ENCODE peak calls at places on chromosomes 16 and 17, in nine cellular contexts. T is cardiac muscle cell; N is CD8-positive, alpha-beta T cell; L is Peyer's patch; R is mesothelial cell of epicardium; V is astrocyte of the spinal cord; H is A549; B is endodermal cell; P is GM13977. U is an unnamed sample.

GRCh38 chr17:60545465-60546191 is 19.6 kb upstream of the APPBP2 start:
- DNase-seq in P (no peak), H (no peak), N (no peak), R (no peak), T (no peak), V (no peak), L (no peak), B (no peak), U (no peak)

GRCh38 chr17:7914771-7915610 is 1.1 kb downstream of the RNF227 start:
- DNase-seq in R (no peak), N (no peak), T (peak; percentile 6), L (no peak), P (no peak), H (no peak), V (peak; percentile 37), B (no peak), U (no peak)

GRCh38 chr17:7589204-7589868 is 558 bp downstream of the SOX15 start:
- DNase-seq in H (peak; percentile 72), T (peak; percentile 85), B (peak; percentile 97), V (peak; percentile 84), L (peak; percentile 69), N (peak; percentile 80), R (peak; percentile 83), P (peak; percentile 90), U (peak; percentile 58)

GRCh38 chr17:13584701-13585080 is 17.0 kb downstream of the HS3ST3A1 start:
- DNase-seq in L (no peak), V (no peak), R (no peak), P (no peak), H (no peak), B (no peak), T (no peak), N (no peak), U (no peak)

GRCh38 chr16:57814896-57815295 is 12.6 kb upstream of the KIFC3 start:
- DNase-seq in V (no peak), H (no peak), R (no peak), T (no peak), L (no peak), P (no peak), B (no peak), N (no peak), U (no peak)

GRCh38 chr16:67246081-67246944 is 968 bp downstream of the FHOD1 start:
- DNase-seq in P (peak; percentile 82), N (peak; percentile 62), B (peak; percentile 98), R (peak; percentile 81), T (peak; percentile 89), L (peak; percentile 84), H (peak; percentile 79), V (peak; percentile 90), U (peak; percentile 85)

GRCh38 chr17:9931144-9931543 is 26.1 kb upstream of the RCVRN start:
- DNase-seq in P (no peak), H (no peak), B (no peak), V (no peak), N (no peak), T (no peak), L (no peak), R (no peak), U (no peak)

GRCh38 chr17:61502292-61502691 is 50.1 kb downstream of the TBX4 start:
- DNase-seq in V (no peak), N (no peak), T (no peak), R (no peak), H (no peak), B (no peak), P (no peak), L (no peak), U (no peak)

GRCh38 chr17:80599546-80600305 is 55.1 kb downstream of the RPTOR start:
- DNase-seq in H (peak; percentile 69), V (no peak), P (no peak), N (no peak), L (no peak), T (no peak), B (peak; percentile 45), R (peak; percentile 30), U (no peak)

GRCh38 chr17:41919840-41920579 is 1.3 kb upstream of the ACLY start:
- DNase-seq in B (peak; percentile 81), T (no peak), L (no peak), H (peak; percentile 49), R (no peak), P (no peak), N (no peak), V (no peak), U (no peak)

GRCh38 chr16:11234884-11235702 is 20.9 kb downstream of the SOCS1 start:
- DNase-seq in R (no peak), H (no peak), V (no peak), N (no peak), P (no peak), L (no peak), B (no peak), T (no peak), U (no peak)

GRCh38 chr17:42891539-42892152 is 9.0 kb upstream of the G6PC1 start:
- DNase-seq in R (no peak), N (no peak), V (no peak), L (no peak), P (no peak), H (no peak), B (peak; percentile 89), T (peak; percentile 72), U (no peak)

GRCh38 chr16:72149676-72150464 is 22.1 kb downstream of the PMFBP1 start:
- DNase-seq in R (no peak), H (no peak), T (no peak), P (no peak), L (no peak), V (no peak), N (no peak), B (peak; percentile 86), U (no peak)
- TF ChIP-seq CTCF in R (no peak), H (no peak), T (no peak), P (no peak), L (no peak), V (no peak), N (no peak), B (peak; percentile 81), U (peak; percentile 34)

GRCh38 chr17:28912281-28912937 is 9.5 kb upstream of the DHRS13 start:
- DNase-seq in B (peak; percentile 74), P (no peak), L (no peak), T (no peak), H (peak; percentile 40), N (no peak), R (no peak), V (no peak), U (no peak)
- TF ChIP-seq CTCF in B (peak; percentile 65), P (peak; percentile 38), L (peak; percentile 49), T (peak; percentile 32), H (peak; percentile 38), N (no peak), R (no peak), V (peak; percentile 38), U (no peak)

GRCh38 chr16:71893888-71894228 is 1.5 kb upstream of the IST1 start:
- DNase-seq in R (no peak), V (no peak), L (no peak), T (no peak), P (no peak), N (no peak), H (no peak), B (no peak), U (no peak)

GRCh38 chr16:71894921-71895678 is at the start of gene IST1:
- DNase-seq in V (peak; percentile 99), B (peak; percentile 98), P (peak; percentile 97), N (peak; percentile 98), L (peak; percentile 98), R (peak; percentile 96), T (peak; percentile 99), H (peak; percentile 99), U (peak; percentile 98)

GRCh38 chr16:71895679-71896385 is 501 bp downstream of the IST1 start:
- DNase-seq in V (peak; percentile 44), H (peak; percentile 63), R (no peak), P (peak; percentile 50), N (no peak), T (peak; percentile 39), B (no peak), L (peak; percentile 27), U (peak; percentile 27)

GRCh38 chr16:71896688-71897368 is 1.5 kb downstream of the IST1 start:
- DNase-seq in B (no peak), R (no peak), H (no peak), N (no peak), T (peak; percentile 2), V (no peak), P (no peak), L (no peak), U (no peak)

DNA sequence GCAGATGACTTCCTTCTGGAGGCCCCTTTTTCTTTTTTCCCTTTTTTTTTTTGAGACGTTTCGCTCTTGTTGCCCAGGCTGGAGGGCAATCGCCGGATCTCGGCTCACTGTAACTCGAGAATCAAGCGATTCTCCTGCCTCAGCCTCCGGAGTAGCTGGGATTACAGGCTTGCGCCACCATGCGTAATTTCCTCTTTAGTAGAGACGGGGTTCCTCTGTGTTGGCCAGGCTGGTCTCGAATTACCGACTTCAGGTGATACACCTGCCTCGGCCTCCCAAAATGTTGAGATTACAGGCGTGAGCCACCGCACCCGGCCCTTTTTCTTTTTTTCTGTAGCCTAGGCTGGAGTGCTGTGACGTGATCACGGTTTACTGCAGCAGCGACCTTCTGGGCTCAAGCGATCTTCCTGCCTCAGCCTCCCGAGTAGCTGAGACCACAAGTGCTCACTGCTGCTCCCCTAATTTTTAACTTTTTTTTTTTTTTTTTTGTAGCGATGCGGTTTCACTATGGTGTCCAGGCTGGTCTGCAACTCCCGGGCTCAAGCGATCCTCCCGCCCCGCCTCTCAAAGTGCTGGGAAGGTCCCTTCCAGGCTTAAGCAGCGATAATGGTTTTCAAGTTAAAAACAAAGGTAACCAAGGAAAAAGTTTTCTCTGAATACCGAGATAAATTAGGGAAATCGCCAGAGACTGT is 956 bp upstream of the IST1 start:
- DNase-seq in N (peak; percentile 66), L (peak; percentile 59), V (peak; percentile 70), B (peak; percentile 86), R (peak; percentile 53), P (no peak), H (peak; percentile 70), T (peak; percentile 50), U (no peak)
- TF ChIP-seq CTCF in N (no peak), L (no peak), V (peak; percentile 23), B (peak; percentile 17), R (no peak), P (peak; percentile 39), H (peak; percentile 13), T (no peak), U (peak; percentile 6)

GRCh38 chr17:59533694-59534093 is 31.7 kb upstream of the DHX40 start:
- DNase-seq in T (no peak), V (no peak), B (no peak), H (no peak), P (no peak), L (no peak), R (no peak), N (no peak), U (no peak)

GRCh38 chr17:59538195-59538909 is 27.1 kb upstream of the DHX40 start:
- DNase-seq in T (no peak), P (no peak), R (no peak), V (no peak), H (no peak), B (no peak), L (no peak), N (no peak), U (no peak)

GRCh38 chr17:59530561-59530960 is 34.8 kb upstream of the DHX40 start:
- DNase-seq in P (no peak), T (no peak), B (no peak), R (no peak), H (no peak), L (no peak), N (no peak), V (no peak), U (no peak)

DNA sequence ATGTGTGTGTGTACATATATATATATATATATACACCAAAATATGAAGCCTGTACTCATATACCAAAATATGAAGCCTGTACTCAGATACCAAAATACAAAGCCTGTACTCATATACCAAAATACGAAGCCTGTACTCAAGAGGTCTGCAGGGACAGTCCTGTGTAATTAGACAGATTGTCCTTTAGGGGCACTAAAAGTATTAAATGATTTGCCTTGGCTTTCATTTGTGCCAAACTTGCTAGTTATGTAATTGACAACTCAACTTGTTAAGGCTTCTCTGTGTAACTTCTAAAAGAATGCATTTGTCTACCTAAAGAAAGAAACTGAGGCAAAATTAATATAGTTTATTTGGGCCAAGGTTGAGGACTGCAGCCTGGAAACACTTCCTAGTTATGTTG is 30.8 kb upstream of the DHX40 start:
- DNase-seq in L (no peak), P (peak; percentile 27), T (no peak), B (no peak), R (no peak), N (no peak), H (peak; percentile 43), V (no peak), U (no peak)
- TF ChIP-seq CTCF in L (no peak), P (no peak), T (no peak), B (peak; percentile 60), R (no peak), N (no peak), H (peak; percentile 16), V (no peak), U (peak; percentile 34)

U was measured in progenitor cell of endocrine pancreas.